ENCODE peak calls at places on chromosome 15, in four cellular contexts. T is aorta; E is CD8-positive, alpha-beta memory T cell; G is Panc1. R is an unnamed sample. For H3K9me3, the result is how much of the 10 kb centered on the place peaks cover.

GRCh38 chr15:67105065-67105951 is 39.9 kb downstream of the SMAD3 start:
- DNase-seq in E (no peak), T (peak), G (no peak), R (no peak)

GRCh38 chr15:47135279-47135678 is 582.0 kb upstream of the SEMA6D start:
- DNase-seq in T (no peak), E (no peak), G (no peak), R (no peak)

GRCh38 chr15:30065025-30065801 is 17.5 kb upstream of the GOLGA8J start:
- DNase-seq in G (no peak), T (no peak), E (no peak), R (no peak)

GRCh38 chr15:51647128-51647562 is 24.6 kb upstream of the DMXL2 start:
- DNase-seq in T (no peak), E (no peak), G (no peak), R (no peak)

GRCh38 chr15:63452552-63453136 is 51.7 kb upstream of the USP3 start:
- DNase-seq in G (no peak), T (no peak), E (no peak), R (no peak)

GRCh38 chr15:73956276-73957086 is 30.2 kb downstream of the LOXL1 start:
- DNase-seq in G (peak), T (peak), E (no peak), R (no peak)

GRCh38 chr15:71639531-71639930 is 170.8 kb upstream of the NR2E3 start:
- DNase-seq in E (no peak), G (no peak), T (no peak), R (no peak)

GRCh38 chr15:58260186-58260910 is 122.2 kb downstream of the AQP9 start:
- DNase-seq in E (no peak), T (no peak), G (no peak), R (no peak)

GRCh38 chr15:47673343-47673761 is 44.0 kb upstream of the SEMA6D start:
- DNase-seq in E (no peak), G (no peak), T (no peak), R (no peak)

GRCh38 chr15:59367022-59367451 is 5.6 kb downstream of the MYO1E start:
- DNase-seq in G (no peak), E (no peak), T (no peak), R (no peak)

GRCh38 chr15:37837276-37837675 is 97.2 kb upstream of the TMCO5A start:
- DNase-seq in T (no peak), E (no peak), G (no peak), R (no peak)

GRCh38 chr15:49122541-49123062 is 32.8 kb downstream of the COPS2 start:
- DNase-seq in E (no peak), T (no peak), G (no peak), R (no peak)

GRCh38 chr15:39589815-39590644 is 9.2 kb downstream of the THBS1 start:
- DNase-seq in T (no peak), G (no peak), E (no peak), R (no peak)

GRCh38 chr15:77004189-77004588 is 9.3 kb downstream of the PSTPIP1 start:
- DNase-seq in T (no peak), E (no peak), G (no peak), R (no peak)

GRCh38 chr15:91537868-91538267 is 315.6 kb upstream of the SLCO3A1 start:
- DNase-seq in T (no peak), E (no peak), G (no peak), R (no peak)

GRCh38 chr15:25170113-25170731 is 215.4 kb downstream of the SNRPN start:
- DNase-seq in T (peak), G (no peak), E (no peak), R (peak)
- H3K9me3 ChIP-seq in T (under half), G (under half), E (under half), R (under half)

DNA sequence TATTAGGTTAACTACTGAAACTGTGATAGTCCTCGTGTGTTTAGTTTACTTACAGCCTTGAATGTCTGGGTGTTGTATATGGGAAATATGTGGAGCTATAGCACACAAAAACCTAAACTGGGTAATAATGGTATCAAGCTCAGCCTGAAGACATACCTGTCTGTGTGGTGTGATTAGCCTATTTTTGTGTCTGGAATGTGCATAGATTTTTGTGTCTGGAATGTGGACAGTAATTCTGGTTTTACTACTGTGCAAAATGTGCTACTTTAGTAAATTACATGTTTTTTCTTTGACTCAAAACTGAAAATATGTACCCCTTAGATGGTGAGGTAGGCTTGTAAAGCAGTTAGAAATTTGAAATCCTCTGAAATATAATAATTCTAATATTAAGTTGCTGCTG is 43.5 kb downstream of the CHD2 start:
- DNase-seq in E (no peak), G (no peak), T (no peak), R (no peak)
- H3K9me3 ChIP-seq in E (under half), G (under half), T (under half), R (under half)

DNA sequence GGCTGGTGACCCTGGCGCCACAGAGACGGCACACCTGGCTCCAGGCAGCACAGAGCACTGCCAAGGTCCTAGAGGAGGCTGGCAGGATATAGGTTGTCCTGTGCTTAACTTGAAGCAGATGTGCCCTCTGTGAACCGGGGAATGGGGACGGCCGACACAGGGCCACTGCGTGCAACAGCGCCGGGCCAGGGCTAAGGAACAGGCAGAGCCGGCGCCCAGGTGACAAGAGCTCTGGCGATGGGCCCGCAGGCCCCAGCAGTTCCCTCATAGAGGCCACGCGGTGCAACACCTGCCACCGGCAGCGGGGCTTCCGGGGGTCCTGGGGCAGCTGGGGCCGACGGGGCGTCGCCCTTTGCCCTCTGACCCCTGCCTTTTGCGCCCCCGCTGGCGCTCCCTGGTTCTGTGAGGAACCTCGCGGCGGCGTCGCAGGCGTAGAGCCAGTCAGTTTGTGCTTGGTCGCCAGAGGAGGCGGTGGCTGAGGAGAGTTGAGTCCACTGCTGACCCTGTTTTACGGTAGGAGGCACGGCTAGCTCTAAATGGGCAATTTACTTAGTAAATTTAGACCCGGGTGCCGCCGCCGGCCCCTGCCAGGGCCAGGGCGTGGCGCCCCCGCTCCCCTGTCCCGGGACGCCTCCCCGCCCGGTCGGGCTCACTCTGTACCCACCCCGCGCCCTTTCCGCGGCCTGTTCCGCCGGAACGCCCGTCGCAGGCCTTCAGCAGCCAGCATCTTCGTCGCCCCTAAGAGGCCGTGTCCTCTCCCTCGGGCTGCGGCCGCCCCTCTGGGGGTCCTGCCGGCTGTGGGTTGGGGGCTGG is at the start of gene NPAP1:
- DNase-seq in T (no peak), E (no peak), G (no peak), R (no peak)
- H3K9me3 ChIP-seq in T (under half), E (under half), G (under half), R (under half)

GRCh38 chr15:26651909-26652308 is 121.0 kb downstream of the GABRB3 start:
- DNase-seq in T (no peak), E (no peak), G (no peak), R (no peak)
- H3K9me3 ChIP-seq in T (under half), E (under half), G (under half), R (under half)

GRCh38 chr15:26644948-26645347 is 127.9 kb downstream of the GABRB3 start:
- DNase-seq in T (no peak), E (no peak), G (no peak), R (no peak)
- H3K9me3 ChIP-seq in T (under half), E (under half), G (under half), R (under half)

GRCh38 chr15:95442107-95442719 is 888.3 kb upstream of the NR2F2 start:
- DNase-seq in G (no peak), T (no peak), E (no peak), R (no peak)
- H3K9me3 ChIP-seq in G (under half), T (under half), E (under half), R (under half)

DNA sequence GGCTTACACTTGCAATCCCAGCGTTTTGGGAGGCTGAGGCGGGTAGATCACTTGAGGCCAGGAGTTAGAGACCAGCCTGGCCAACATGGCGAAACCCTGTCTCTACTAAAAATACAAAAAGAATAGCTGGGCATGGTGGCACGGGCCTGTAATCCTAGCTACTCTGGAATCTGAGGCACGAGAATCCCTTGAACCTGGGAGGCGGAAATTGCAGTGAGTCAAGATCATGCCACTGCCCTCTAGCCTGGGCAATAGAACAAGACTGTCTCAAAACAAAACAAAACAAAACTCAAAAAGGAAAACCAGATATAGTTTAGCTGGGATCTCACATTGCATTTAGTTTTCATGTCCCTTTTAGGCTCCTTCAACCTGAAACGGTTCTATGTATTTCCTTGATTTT is 2.9 kb upstream of the USP50 start:
- DNase-seq in E (no peak), T (no peak), G (no peak), R (no peak)
- H3K9me3 ChIP-seq in E (under half), T (under half), G (under half), R (under half)

GRCh38 chr15:25192651-25193050 is 237.9 kb downstream of the SNRPN start:
- DNase-seq in E (no peak), G (no peak), T (no peak), R (no peak)
- H3K9me3 ChIP-seq in E (under half), G (under half), T (under half), R (under half)

DNA sequence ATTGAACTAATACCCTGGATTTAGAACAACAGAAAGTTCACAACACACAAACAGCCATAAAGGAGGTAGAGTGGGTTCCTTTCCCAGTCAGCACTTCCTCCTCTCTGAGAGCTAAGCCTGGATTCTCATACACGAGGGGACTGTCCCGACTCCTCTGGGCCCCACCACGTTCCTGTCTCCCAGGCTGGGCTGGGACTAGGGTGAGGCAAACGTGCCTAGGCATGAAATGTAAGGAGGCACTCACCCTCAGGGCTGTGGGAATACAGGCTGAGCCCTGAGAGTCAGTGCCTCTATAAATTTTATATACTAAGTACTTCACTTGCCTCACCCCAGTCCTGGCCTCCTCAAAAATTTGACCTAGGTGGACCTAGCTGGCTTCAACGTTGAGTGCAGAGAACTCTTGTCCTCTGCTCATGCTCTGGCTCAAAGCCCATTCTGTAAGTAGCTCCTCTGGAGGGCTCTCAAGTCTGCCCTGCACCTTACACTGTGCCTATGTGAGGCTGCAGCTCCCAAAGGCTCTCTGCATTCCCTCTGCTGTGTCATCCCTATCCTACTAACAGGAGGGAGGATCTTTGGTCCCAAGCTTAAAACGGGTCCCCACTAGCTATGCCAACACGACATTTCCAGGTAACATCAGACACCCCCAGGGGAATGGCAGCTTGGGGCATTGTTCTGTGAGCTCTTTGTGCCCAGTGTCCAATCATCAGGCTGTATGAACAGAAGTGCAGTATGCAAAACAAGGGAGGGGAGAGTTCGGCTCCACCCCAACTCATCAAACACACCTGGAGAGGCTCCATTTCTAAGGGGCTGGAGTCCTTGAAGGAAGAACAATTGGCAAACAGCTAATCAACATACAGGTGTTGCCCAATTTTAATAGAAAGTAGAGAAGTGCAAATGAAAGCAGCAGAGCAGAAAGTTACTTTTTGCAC is 233.2 kb downstream of the RPLP1 start:
- DNase-seq in E (no peak), G (no peak), T (no peak), R (no peak)
- H3K9me3 ChIP-seq in E (under half), G (under half), T (under half), R (under half)

GRCh38 chr15:56124391-56124790 is 119.3 kb downstream of the RFX7 start:
- DNase-seq in T (no peak), G (no peak), E (no peak), R (no peak)
- H3K9me3 ChIP-seq in T (under half), G (under half), E (under half), R (under half)

R was measured in T-helper 17 cell.